ENCODE peak calls at places on chromosomes 5 and 9, in ten cellular contexts. P is NCI-H2171; J is endothelial cell; O is HFF-Myc; R is CD8-positive, alpha-beta memory T cell; M is breast epithelium; F is H4; W is neuronal stem cell; T is activated naive CD4-positive, alpha-beta T cell treated with anti-CD3 and anti-CD28 coated beads, Interleukin-2, amount 50 U/mL, for 72 hours; N is BJ. K is an unnamed sample.

GRCh38 chr5:2874099-2874498 is 122.6 kb upstream of the IRX2 start:
- DNase-seq in P (no peak), J (no peak), O (no peak), R (no peak), M (no peak), F (no peak), W (no peak), T (no peak), N (no peak), K (no peak)

GRCh38 chr9:129712595-129713524 is 40.0 kb downstream of the PTGES start:
- DNase-seq in P (no peak), J (no peak), O (peak), R (no peak), M (no peak), F (peak), W (peak), T (no peak), N (peak), K (no peak)

GRCh38 chr9:13648676-13649075 is 369.2 kb upstream of the MPDZ start:
- DNase-seq in P (no peak), J (no peak), O (no peak), R (no peak), M (no peak), F (no peak), W (no peak), T (no peak), N (no peak), K (no peak)

GRCh38 chr5:77859306-77859705 is 83.2 kb upstream of the TBCA start:
- DNase-seq in P (no peak), J (no peak), O (no peak), R (no peak), M (no peak), F (no peak), W (no peak), T (no peak), N (no peak), K (no peak)

GRCh38 chr9:123434619-123435240 is 78.7 kb downstream of the CRB2 start:
- DNase-seq in P (no peak), J (peak), O (no peak), R (no peak), M (peak), F (no peak), W (no peak), T (no peak), N (no peak), K (peak)

GRCh38 chr5:167653645-167654106 is 637.8 kb upstream of the WWC1 start:
- DNase-seq in P (no peak), J (no peak), O (no peak), R (no peak), M (no peak), F (no peak), W (no peak), T (no peak), N (no peak), K (no peak)

GRCh38 chr9:114112778-114113585 is 13.9 kb upstream of the KIF12 start:
- DNase-seq in P (no peak), J (no peak), O (no peak), R (no peak), M (peak), F (no peak), W (no peak), T (no peak), N (peak), K (no peak)

GRCh38 chr5:122078116-122078865 is at the start of gene LOX:
- DNase-seq in P (no peak), J (peak), O (peak), R (no peak), M (peak), F (peak), W (peak), T (peak), N (peak), K (no peak)

K was measured in K562.